ENCODE peak calls at places on chromosomes 16 and 17, in six cellular contexts. R is hepatocyte, X is GM23248, D is neural progenitor cell, T is GM23338, B is PC-3. S is an unnamed sample.

GRCh38 chr16:83744521-83744981 is 63.2 kb upstream of the HSBP1 start:
- DNase-seq in T (no peak), R (peak), B (peak), X (peak), D (no peak), S (no peak)

GRCh38 chr16:831571-832443 is 31.3 kb upstream of the GNG13 start:
- DNase-seq in B (no peak), D (no peak), X (no peak), R (no peak), T (no peak), S (no peak)

GRCh38 chr16:50677351-50677750 is 3.8 kb downstream of the SNX20 start:
- DNase-seq in B (no peak), X (no peak), T (peak), R (no peak), D (no peak), S (no peak)

GRCh38 chr16:19520861-19521331 is 1.0 kb downstream of the GDE1 start:
- DNase-seq in T (no peak), D (no peak), R (peak), X (peak), B (peak), S (peak)

GRCh38 chr16:64254443-64255367 is 867.2 kb downstream of the CDH11 start:
- DNase-seq in R (no peak), D (no peak), X (no peak), T (no peak), B (no peak), S (no peak)

GRCh38 chr16:49749816-49750215 is 106.1 kb downstream of the ZNF423 start:
- DNase-seq in T (peak), B (no peak), D (no peak), X (no peak), R (no peak), S (no peak)

GRCh38 chr16:80174416-80174815 is 366.4 kb upstream of the DYNLRB2 start:
- DNase-seq in X (peak), R (peak), B (peak), T (no peak), D (no peak), S (no peak)

GRCh38 chr16:3001316-3001715 is 11.4 kb upstream of the CLDN9 start:
- DNase-seq in B (no peak), D (peak), T (peak), R (no peak), X (no peak), S (no peak)

GRCh38 chr17:73555199-73555810 is 88.9 kb downstream of the SDK2 start:
- DNase-seq in X (no peak), B (no peak), T (no peak), D (no peak), R (no peak), S (no peak)

GRCh38 chr17:37179893-37180292 is 195.9 kb upstream of the C17orf78 start:
- DNase-seq in X (peak), R (no peak), T (no peak), D (no peak), B (peak), S (no peak)

GRCh38 chr17:78383725-78384471 is 5.4 kb downstream of the PGS1 start:
- DNase-seq in D (no peak), B (peak), X (peak), R (peak), T (no peak), S (peak)

GRCh38 chr16:1645914-1646525 is 32.1 kb upstream of the JPT2 start:
- DNase-seq in T (no peak), R (peak), X (peak), B (peak), D (no peak), S (no peak)

GRCh38 chr16:46731691-46732555 is 16.2 kb downstream of the MYLK3 start:
- DNase-seq in X (no peak), D (no peak), R (no peak), T (no peak), B (no peak), S (no peak)

GRCh38 chr16:47374629-47375028 is 86.2 kb downstream of the ITFG1 start:
- DNase-seq in D (no peak), B (no peak), T (no peak), X (no peak), R (no peak), S (no peak)

DNA sequence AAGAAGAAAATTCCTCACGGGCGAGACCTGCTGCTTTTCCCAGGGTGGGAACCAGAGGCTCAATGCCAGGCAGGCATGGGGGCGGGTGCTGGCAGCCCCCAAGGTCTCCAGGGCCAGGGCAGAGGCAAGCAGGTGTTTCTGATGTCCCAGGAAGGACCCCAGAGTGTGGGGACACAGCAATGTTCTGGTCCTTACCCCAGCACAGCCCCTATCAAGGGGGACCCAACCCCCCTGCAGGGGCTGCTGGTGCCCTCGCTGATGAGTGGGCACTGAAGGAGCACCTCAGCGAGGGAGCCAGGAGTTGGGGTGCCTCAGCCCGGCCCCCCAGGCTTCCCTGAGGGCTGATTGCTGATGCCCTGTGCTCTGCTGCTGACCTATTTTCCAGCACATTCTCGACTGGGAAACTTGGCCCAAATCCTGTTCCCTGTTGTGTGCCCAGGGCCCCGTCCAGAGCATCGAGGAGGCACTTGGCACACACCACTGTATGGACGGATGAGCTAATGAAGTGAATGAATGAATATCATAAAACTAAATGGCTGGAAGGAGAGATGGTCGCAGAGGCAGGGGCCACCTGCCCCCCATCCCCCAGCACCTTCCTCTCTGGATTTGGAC is 2.8 kb downstream of the DBNDD1 start:
- DNase-seq in X (no peak), T (no peak), D (no peak), B (no peak), R (no peak), S (no peak)
- TF ChIP-seq EZH2phosphoT487 in X (no peak), T (no peak), D (no peak), B (no peak), R (no peak), S (no peak)

GRCh38 chr16:68823401-68823800 is 19.9 kb upstream of the TANGO6 start:
- DNase-seq in R (peak), T (peak), X (peak), B (no peak), D (peak), S (no peak)
- TF ChIP-seq EZH2phosphoT487 in R (no peak), T (no peak), X (no peak), B (no peak), D (no peak), S (no peak)

DNA sequence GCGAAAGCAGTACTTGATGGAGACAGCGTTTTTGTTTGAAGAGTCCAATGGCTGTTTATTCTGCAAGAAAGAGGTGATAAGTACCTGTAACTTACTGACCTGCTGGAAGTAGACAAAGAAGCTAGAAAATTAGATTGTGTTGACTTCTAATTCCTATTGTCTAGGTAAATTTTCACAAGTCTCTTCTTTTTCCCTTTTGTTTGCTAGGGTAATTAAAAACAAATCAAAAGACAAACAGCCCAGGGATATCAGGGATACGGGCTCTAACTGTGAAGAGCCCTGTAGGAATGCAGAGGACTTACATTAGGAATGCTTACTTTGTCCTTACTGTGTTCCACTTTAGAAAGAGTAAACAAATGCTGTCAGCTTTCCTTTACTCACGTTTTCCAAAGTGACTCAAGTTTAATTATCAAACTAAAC is 7.0 kb downstream of the PSME3IP1 start:
- DNase-seq in T (peak), D (peak), R (no peak), X (no peak), B (no peak), S (no peak)
- TF ChIP-seq EZH2phosphoT487 in T (no peak), D (no peak), R (no peak), X (no peak), B (no peak), S (no peak)

GRCh38 chr16:87366930-87367329 is 16.6 kb downstream of the FBXO31 start:
- DNase-seq in B (no peak), R (no peak), X (no peak), D (no peak), T (no peak), S (no peak)

GRCh38 chr16:87369117-87369775 is 14.3 kb downstream of the FBXO31 start:
- DNase-seq in D (peak), B (no peak), T (no peak), X (no peak), R (no peak), S (no peak)

GRCh38 chr16:87367556-87367955 is 16.0 kb downstream of the FBXO31 start:
- DNase-seq in B (no peak), R (no peak), X (no peak), D (peak), T (no peak), S (no peak)

GRCh38 chr16:87369796-87370719 is 13.5 kb downstream of the FBXO31 start:
- DNase-seq in X (no peak), B (no peak), T (no peak), R (no peak), D (peak), S (no peak)

DNA sequence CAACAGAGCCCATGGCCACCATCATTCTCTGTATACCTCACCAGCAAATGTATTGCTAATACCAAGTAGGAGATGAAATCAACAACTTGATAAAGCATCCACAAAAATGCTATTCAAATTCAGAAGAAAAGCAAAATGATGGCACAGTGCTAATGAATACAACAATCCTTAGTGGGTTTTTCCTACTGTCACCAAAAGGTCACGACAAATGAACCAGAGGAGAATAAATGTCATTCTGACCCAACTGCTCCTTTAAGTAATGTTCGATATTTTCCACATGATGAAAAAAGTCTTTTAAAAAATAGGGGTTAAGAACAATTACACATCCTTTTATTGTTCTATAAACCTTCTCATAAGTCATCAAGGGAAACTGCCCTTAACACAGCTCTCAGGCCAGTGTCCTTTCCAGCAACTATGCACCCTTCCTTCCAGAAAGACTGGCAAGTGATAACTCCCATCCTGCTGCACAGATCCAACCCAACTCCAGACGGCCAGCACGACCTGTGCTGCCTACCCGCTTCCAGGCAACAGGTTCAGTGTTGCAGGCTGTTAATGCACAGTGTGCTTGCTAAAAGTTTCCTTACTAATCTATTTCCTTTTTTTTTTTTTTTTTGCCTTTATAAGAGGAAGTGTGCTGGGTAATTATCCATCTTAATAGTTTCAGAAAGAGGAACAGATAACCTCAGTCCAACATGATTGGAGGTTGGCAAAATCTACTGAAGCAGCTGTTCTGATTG is 15.4 kb downstream of the FBXO31 start:
- DNase-seq in D (no peak), X (no peak), B (no peak), T (no peak), R (no peak), S (peak)
- TF ChIP-seq EZH2phosphoT487 in D (no peak), X (no peak), B (no peak), T (no peak), R (no peak), S (no peak)

GRCh38 chr17:82217120-82217529 is 4.5 kb upstream of the CCDC57 start:
- DNase-seq in D (no peak), B (no peak), R (peak), X (no peak), T (no peak), S (no peak)
- TF ChIP-seq EZH2phosphoT487 in D (no peak), B (no peak), R (no peak), X (no peak), T (no peak), S (no peak)

GRCh38 chr17:48625502-48626201 is 506 bp downstream of the HOXB9 start:
- DNase-seq in X (peak), B (peak), T (peak), D (peak), R (peak), S (no peak)
- TF ChIP-seq EZH2phosphoT487 in X (peak), B (peak), T (peak), D (peak), R (peak), S (peak)

GRCh38 chr17:70956731-70957130 is 787.4 kb downstream of the KCNJ2 start:
- DNase-seq in R (no peak), B (no peak), X (no peak), D (no peak), T (no peak), S (no peak)
- TF ChIP-seq EZH2phosphoT487 in R (no peak), B (no peak), X (no peak), D (no peak), T (no peak), S (no peak)

DNA sequence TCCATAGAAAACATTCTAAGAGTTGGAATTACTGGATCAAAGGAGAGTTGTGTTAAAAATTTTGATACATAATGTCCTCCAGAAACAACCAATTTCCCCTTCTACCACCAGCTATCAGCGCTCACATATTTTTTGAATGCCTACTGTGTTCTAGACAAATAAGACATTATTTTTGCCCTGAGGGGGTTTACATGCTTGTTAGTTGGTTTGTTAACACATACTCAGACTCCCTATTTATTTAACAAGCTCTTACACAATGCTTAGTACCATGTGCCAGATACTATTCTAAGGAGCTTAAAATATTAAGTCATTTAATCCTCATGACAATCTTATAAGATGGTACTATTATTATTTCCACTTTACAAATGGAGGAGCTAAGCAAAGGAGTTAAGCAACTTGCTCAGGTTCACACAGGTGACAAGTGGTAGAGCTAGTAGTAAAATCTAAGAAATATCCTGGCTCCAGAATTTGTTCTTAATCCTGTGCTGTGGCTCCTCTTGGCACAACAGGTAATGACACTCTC is 194.2 kb downstream of the UTP18 start:
- DNase-seq in B (no peak), T (no peak), X (no peak), D (no peak), R (no peak), S (no peak)
- TF ChIP-seq EZH2phosphoT487 in B (no peak), T (no peak), X (no peak), D (no peak), R (no peak), S (no peak)

S was measured in OCI-LY7.